ENCODE peak calls at places on chromosomes 2 and 18, in ten cellular contexts. R, Q, T, P, J, S, U, A, Z and W are unnamed samples.
A peak's percentile ranks its signal among the peaks of the same experiment; 100 is the strongest.

GRCh38 chr2:133627741-133628140 is 59.5 kb upstream of the NCKAP5 start:
- DNase-seq in R (no peak), Q (no peak), T (no peak), P (no peak), J (no peak), S (no peak), U (no peak), A (no peak), Z (no peak), W (no peak)

GRCh38 chr2:66821168-66821567 is 386.2 kb downstream of the MEIS1 start:
- DNase-seq in R (no peak), Q (no peak), T (no peak), P (no peak), J (no peak), S (no peak), U (no peak), A (no peak), Z (no peak), W (no peak)

GRCh38 chr2:203869610-203870042 is 2.1 kb downstream of the CTLA4 start:
- DNase-seq in R (no peak), Q (no peak), T (no peak), P (no peak), J (no peak), S (no peak), U (no peak), A (no peak), Z (no peak), W (no peak)

GRCh38 chr2:69538872-69539548 is 101.8 kb upstream of the NFU1 start:
- DNase-seq in R (peak; percentile 7), Q (no peak), T (no peak), P (no peak), J (no peak), S (no peak), U (peak; percentile 41), A (no peak), Z (no peak), W (no peak)

GRCh38 chr18:35268811-35269210 is 21.2 kb downstream of the ZSCAN30 start:
- DNase-seq in R (no peak), Q (no peak), T (no peak), P (no peak), J (no peak), S (no peak), U (no peak), A (no peak), Z (no peak), W (no peak)

GRCh38 chr18:55586841-55587240 is 1.2 kb downstream of the TCF4 start:
- DNase-seq in R (peak; percentile 73), Q (no peak), T (peak; percentile 66), P (no peak), J (no peak), S (no peak), U (no peak), A (no peak), Z (no peak), W (no peak)

GRCh38 chr2:149860276-149860921 is 272.8 kb upstream of the MMADHC start:
- DNase-seq in R (peak; percentile 99), Q (no peak), T (peak; percentile 96), P (no peak), J (peak; percentile 86), S (no peak), U (no peak), A (no peak), Z (no peak), W (no peak)

GRCh38 chr2:157830696-157831570 is 45.2 kb downstream of the ACVR1 start:
- DNase-seq in R (peak; percentile 96), Q (no peak), T (peak; percentile 95), P (no peak), J (peak; percentile 98), S (peak; percentile 36), U (peak; percentile 81), A (no peak), Z (no peak), W (no peak)

GRCh38 chr2:138922973-138923563 is 142.9 kb upstream of the NXPH2 start:
- DNase-seq in R (peak; percentile 32), Q (no peak), T (peak; percentile 47), P (no peak), J (no peak), S (no peak), U (peak; percentile 6), A (no peak), Z (no peak), W (no peak)

DNA sequence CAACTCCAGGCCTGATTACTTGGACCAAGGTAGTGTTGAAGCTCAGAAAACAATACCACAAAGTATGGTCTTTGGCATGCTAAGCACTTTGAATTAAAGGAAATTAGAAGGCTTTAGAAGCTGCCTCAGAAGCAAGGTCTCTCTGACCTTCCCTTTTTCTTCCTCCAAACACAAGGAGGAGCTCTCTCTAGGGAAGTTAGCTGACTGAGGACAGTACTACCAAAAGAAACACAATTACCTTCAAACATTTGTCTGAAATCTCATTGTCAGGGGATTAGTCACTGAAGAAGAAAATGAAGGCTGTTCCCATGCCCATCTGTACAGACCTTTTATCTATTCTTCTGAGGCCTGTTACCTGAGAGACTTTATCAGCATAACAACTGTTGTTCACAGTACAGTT is 279.3 kb downstream of the CDH20 start:
- DNase-seq in R (no peak), Q (no peak), T (no peak), P (no peak), J (no peak), S (no peak), U (no peak), A (no peak), Z (no peak), W (no peak)
- TF ChIP-seq CTCF in R (no peak), Q (no peak), T (peak; percentile 33), P (no peak), J (peak; percentile 33), S (no peak), U (no peak), A (no peak), Z (no peak), W (peak; percentile 17)

GRCh38 chr2:88813612-88814011 is 122.1 kb downstream of the RPIA start:
- DNase-seq in R (no peak), Q (no peak), T (peak; percentile 7), P (no peak), J (no peak), S (no peak), U (no peak), A (no peak), Z (no peak), W (no peak)
- TF ChIP-seq CTCF in R (no peak), Q (peak; percentile 8), T (peak; percentile 9), P (no peak), J (no peak), S (no peak), U (no peak), A (no peak), Z (no peak), W (peak; percentile 9)

GRCh38 chr2:52414596-52414995 is 1353.0 kb upstream of the CHAC2 start:
- DNase-seq in R (no peak), Q (no peak), T (no peak), P (no peak), J (no peak), S (no peak), U (no peak), A (no peak), Z (no peak), W (no peak)

DNA sequence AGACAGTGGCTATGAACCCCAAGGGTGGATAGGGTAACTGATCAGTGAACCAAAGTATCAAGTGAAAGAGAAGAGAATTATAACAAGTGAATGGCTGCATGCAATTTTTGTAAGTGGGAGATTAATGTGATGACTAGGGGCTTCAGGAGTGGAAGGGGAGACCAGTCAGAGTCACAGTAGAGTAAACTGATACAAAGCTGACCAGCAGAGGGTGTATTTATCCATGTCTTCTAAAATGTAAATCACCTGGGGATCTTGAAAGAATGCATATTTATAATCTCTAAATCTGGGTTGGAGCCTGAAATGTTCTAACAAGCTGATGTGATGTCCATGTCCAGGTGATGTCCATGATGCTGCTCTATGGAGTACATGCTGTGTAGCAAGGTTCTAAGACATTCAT is 1351.3 kb upstream of the CHAC2 start:
- DNase-seq in R (peak; percentile 15), Q (no peak), T (peak; percentile 16), P (no peak), J (no peak), S (no peak), U (peak; percentile 4), A (no peak), Z (no peak), W (no peak)
- TF ChIP-seq CTCF in R (no peak), Q (no peak), T (peak; percentile 17), P (peak; percentile 55), J (peak; percentile 22), S (no peak), U (no peak), A (no peak), Z (no peak), W (no peak)

GRCh38 chr2:143901185-143901842 is 618.6 kb downstream of the ZEB2 start:
- DNase-seq in R (peak; percentile 98), Q (no peak), T (peak; percentile 72), P (no peak), J (no peak), S (no peak), U (peak; percentile 69), A (no peak), Z (no peak), W (peak; percentile 15)
- TF ChIP-seq CTCF in R (peak; percentile 23), Q (no peak), T (no peak), P (no peak), J (no peak), S (no peak), U (no peak), A (no peak), Z (no peak), W (no peak)

GRCh38 chr2:109205447-109205846 is 76.4 kb downstream of the SH3RF3 start:
- DNase-seq in R (no peak), Q (no peak), T (no peak), P (peak; percentile 19), J (no peak), S (no peak), U (no peak), A (no peak), Z (no peak), W (no peak)

GRCh38 chr2:109203246-109204011 is 74.4 kb downstream of the SH3RF3 start:
- DNase-seq in R (no peak), Q (no peak), T (no peak), P (peak; percentile 19), J (no peak), S (no peak), U (no peak), A (no peak), Z (no peak), W (no peak)

GRCh38 chr2:109202486-109202885 is 73.5 kb downstream of the SH3RF3 start:
- DNase-seq in R (no peak), Q (no peak), T (no peak), P (peak; percentile 12), J (no peak), S (no peak), U (no peak), A (no peak), Z (no peak), W (no peak)

GRCh38 chr2:109206569-109207145 is 77.7 kb downstream of the SH3RF3 start:
- DNase-seq in R (no peak), Q (no peak), T (no peak), P (no peak), J (no peak), S (no peak), U (no peak), A (no peak), Z (no peak), W (no peak)

DNA sequence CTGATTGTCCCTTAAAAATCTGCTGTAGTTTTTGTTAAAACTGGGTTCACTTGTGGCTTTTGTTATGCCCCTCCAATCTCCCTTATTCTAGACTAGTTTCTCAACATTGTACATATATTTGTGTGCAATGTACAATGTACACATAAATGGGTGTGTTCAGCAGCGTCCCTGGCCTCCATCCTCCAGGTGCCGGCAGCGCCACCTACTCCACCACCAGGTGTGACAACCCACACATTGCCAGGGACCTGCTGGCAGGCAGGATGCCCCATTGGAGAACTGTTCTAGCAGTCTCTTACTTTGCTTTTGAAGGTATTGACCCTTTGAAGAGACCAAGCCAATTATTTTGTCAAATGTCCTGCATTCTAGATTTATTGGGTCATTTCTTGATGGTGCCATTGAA is 75.4 kb downstream of the SH3RF3 start:
- DNase-seq in R (no peak), Q (no peak), T (no peak), P (no peak), J (no peak), S (no peak), U (no peak), A (no peak), Z (no peak), W (no peak)
- TF ChIP-seq CTCF in R (no peak), Q (no peak), T (no peak), P (no peak), J (no peak), S (no peak), U (no peak), A (no peak), Z (no peak), W (no peak)